ENCODE peak calls at places on chromosomes 16 and 17, in five cellular contexts. Q, C, B, A and N are unnamed samples.

GRCh38 chr17:38970804-38971203 is 3.6 kb upstream of the FBXO47 start:
- DNase-seq in B (no peak), C (no peak), Q (no peak), A (no peak), N (no peak)

GRCh38 chr17:58348038-58348437 is 4.0 kb downstream of the SUPT4H1 start:
- DNase-seq in C (no peak), Q (no peak), A (no peak), B (no peak), N (no peak)

GRCh38 chr17:81609541-81610353 is 27.2 kb downstream of the NPLOC4 start:
- DNase-seq in C (no peak), A (no peak), B (no peak), Q (no peak), N (no peak)

GRCh38 chr16:5977329-5977728 is 879.7 kb upstream of the EEF2KMT start:
- DNase-seq in C (no peak), Q (no peak), B (no peak), A (no peak), N (no peak)

GRCh38 chr17:75720656-75721462 is at the start of gene ITGB4:
- DNase-seq in Q (no peak), A (peak; percentile 51), B (no peak), C (no peak), N (no peak)

GRCh38 chr16:79698341-79698753 is 97.8 kb upstream of the MAF start:
- DNase-seq in B (no peak), Q (peak; percentile 40), A (peak; percentile 56), C (no peak), N (no peak)

GRCh38 chr17:12732366-12732765 is 56.9 kb upstream of the ARHGAP44 start:
- DNase-seq in A (no peak), B (no peak), C (no peak), Q (no peak), N (no peak)

GRCh38 chr17:76988796-76989195 is 120.6 kb downstream of the MGAT5B start:
- DNase-seq in Q (no peak), C (no peak), A (no peak), B (no peak), N (no peak)

GRCh38 chr17:82668631-82669099 is 20.4 kb upstream of the WDR45B start:
- DNase-seq in Q (peak; percentile 44), A (peak; percentile 56), C (no peak), B (no peak), N (no peak)

GRCh38 chr16:27503662-27504061 is 46.1 kb downstream of the GTF3C1 start:
- DNase-seq in Q (no peak), C (no peak), A (no peak), B (no peak), N (no peak)

GRCh38 chr16:24052466-24053324 is 203.4 kb upstream of the CACNG3 start:
- DNase-seq in B (no peak), A (no peak), C (no peak), Q (no peak), N (no peak)

GRCh38 chr17:807146-808002 is 25.2 kb downstream of the MRM3 start:
- DNase-seq in Q (no peak), B (no peak), C (no peak), A (no peak), N (no peak)

GRCh38 chr16:81189100-81189664 is 49.3 kb upstream of the BCO1 start:
- DNase-seq in Q (peak; percentile 48), A (peak; percentile 91), B (peak; percentile 83), C (no peak), N (no peak)

GRCh38 chr17:12457493-12457892 is 208.2 kb upstream of the MYOCD start:
- DNase-seq in C (no peak), B (no peak), Q (peak; percentile 62), A (no peak), N (no peak)

GRCh38 chr17:54754560-54754959 is 146.1 kb upstream of the TOM1L1 start:
- DNase-seq in Q (no peak), A (no peak), B (no peak), C (no peak), N (no peak)

GRCh38 chr16:85209526-85210121 is 97.4 kb upstream of the CIBAR2 start:
- DNase-seq in B (no peak), A (peak; percentile 78), C (no peak), Q (no peak), N (no peak)

GRCh38 chr16:20901441-20902112 is 1.0 kb downstream of the LYRM1 start:
- DNase-seq in C (no peak), A (peak; percentile 67), B (peak; percentile 59), Q (peak; percentile 54), N (no peak)

GRCh38 chr16:67001726-67002125 is 13.3 kb downstream of the CES4A start:
- DNase-seq in C (no peak), B (no peak), Q (no peak), A (no peak), N (no peak)

GRCh38 chr16:3578610-3579551 is 1.7 kb upstream of the NLRC3 start:
- DNase-seq in B (no peak), Q (no peak), A (no peak), C (no peak), N (no peak)

GRCh38 chr17:28041844-28042656 is 427 bp upstream of the NLK start:
- DNase-seq in B (no peak), Q (peak; percentile 31), A (no peak), C (peak; percentile 20), N (no peak)

GRCh38 chr16:25009822-25010221 is 5.3 kb downstream of the ARHGAP17 start:
- DNase-seq in Q (peak; percentile 57), C (no peak), A (no peak), B (no peak), N (no peak)

GRCh38 chr17:79455636-79456035 is 155.2 kb downstream of the RBFOX3 start:
- DNase-seq in Q (no peak), C (no peak), A (no peak), B (no peak), N (no peak)

GRCh38 chr16:19071811-19072777 is 4.7 kb downstream of the COQ7 start:
- DNase-seq in C (no peak), A (no peak), B (peak; percentile 30), Q (peak; percentile 56), N (no peak)

GRCh38 chr16:78995441-78995840 is 605.1 kb downstream of the MAF start:
- DNase-seq in C (no peak), B (no peak), Q (no peak), A (no peak), N (no peak)

GRCh38 chr16:35754391-35755369 is 2295.3 kb downstream of the TP53TG3F start:
- DNase-seq in B (no peak), A (no peak), Q (no peak), C (no peak), N (no peak)

GRCh38 chr16:50151322-50151721 is 1.8 kb upstream of the TENT4B start:
- DNase-seq in Q (no peak), B (no peak), A (no peak), C (no peak), N (no peak)

GRCh38 chr17:10638151-10638550 is 19.0 kb downstream of the MYH3 start:
- DNase-seq in A (no peak), Q (no peak), B (no peak), C (no peak), N (no peak)

GRCh38 chr17:62653002-62653830 is 25.7 kb downstream of the MRC2 start:
- DNase-seq in A (peak; percentile 84), Q (peak; percentile 31), C (no peak), B (no peak), N (no peak)

GRCh38 chr16:20383106-20384029 is 21.2 kb downstream of the PDILT start:
- DNase-seq in C (peak; percentile 21), Q (peak; percentile 54), A (peak; percentile 42), B (peak; percentile 28), N (peak; percentile 40)

GRCh38 chr16:75476817-75477216 is 12.3 kb upstream of the TMEM170A start:
- DNase-seq in C (no peak), A (no peak), B (no peak), Q (no peak), N (peak; percentile 56)

DNA sequence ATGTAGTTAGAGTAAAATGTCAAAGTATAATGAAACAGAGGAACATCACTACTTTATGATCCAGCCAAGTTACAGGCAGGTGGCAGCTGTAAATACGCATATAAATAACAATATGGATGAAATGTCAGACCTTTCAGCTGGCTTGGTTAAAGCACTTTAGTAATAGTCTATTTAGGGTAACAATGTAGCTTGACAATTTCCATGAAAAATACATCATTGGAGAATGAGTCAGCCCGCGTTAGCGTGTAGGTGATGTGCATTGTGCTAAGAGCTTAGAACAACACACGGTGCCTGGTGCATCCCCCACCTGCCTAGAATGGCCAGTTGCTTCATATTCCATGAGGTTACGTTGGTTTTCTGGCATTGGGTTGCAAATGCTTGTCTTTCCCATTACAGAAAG is 119.4 kb downstream of the RBFOX1 start:
- DNase-seq in A (no peak), B (no peak), C (no peak), Q (no peak), N (no peak)
- H3K4me3 ChIP-seq in A (no peak overlapping the region), B (no peak overlapping the region), C (no peak overlapping the region), Q (no peak overlapping the region), N (no peak overlapping the region)

GRCh38 chr16:10202650-10203049 is 20.4 kb upstream of the GRIN2A start:
- DNase-seq in A (no peak), C (no peak), B (no peak), Q (no peak), N (no peak)
- TF ChIP-seq CTCF in A (no peak), C (no peak), B (no peak), Q (no peak), N (no peak)

DNA sequence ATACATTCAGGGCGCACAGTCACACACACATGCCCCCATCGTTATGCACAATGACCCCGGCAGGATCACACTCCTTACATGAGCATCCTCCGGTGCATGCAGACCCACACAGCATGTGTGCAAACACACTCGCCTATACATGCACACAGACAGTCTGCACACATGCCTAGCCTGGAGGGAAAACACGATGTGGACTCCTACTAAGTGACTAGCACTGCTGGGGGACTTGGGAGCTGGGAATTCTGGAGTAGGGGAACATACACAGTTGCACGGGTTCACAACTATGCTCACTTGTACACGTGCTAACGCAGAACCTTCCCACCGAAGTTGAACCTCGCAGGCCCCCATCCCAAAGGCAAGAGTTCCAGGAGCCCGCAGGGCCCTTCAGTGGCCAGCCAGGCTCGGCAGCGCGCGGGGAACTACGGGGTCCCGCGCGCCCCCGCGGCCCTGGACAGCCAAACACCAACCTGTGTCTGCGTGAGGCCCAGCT is 2.0 kb downstream of the DLX3 start:
- DNase-seq in B (no peak), A (no peak), Q (no peak), C (no peak), N (no peak)
- H3K4me3 ChIP-seq in B (peak overlapping the region; percentile 30), A (peak overlapping the region; percentile 27), Q (no peak overlapping the region), C (no peak overlapping the region), N (peak overlapping the region; percentile 41)

GRCh38 chr17:74216505-74216904 is 3.1 kb downstream of the TTYH2 start:
- DNase-seq in C (no peak), A (no peak), Q (no peak), B (no peak), N (no peak)

GRCh38 chr17:74217036-74217725 is 3.8 kb downstream of the TTYH2 start:
- DNase-seq in B (no peak), C (no peak), A (no peak), Q (no peak), N (no peak)

GRCh38 chr17:74219576-74220133 is 6.3 kb downstream of the TTYH2 start:
- DNase-seq in B (no peak), A (no peak), C (no peak), Q (no peak), N (no peak)

GRCh38 chr17:74220966-74221814 is 7.8 kb downstream of the TTYH2 start:
- DNase-seq in A (no peak), B (no peak), Q (no peak), C (no peak), N (no peak)

DNA sequence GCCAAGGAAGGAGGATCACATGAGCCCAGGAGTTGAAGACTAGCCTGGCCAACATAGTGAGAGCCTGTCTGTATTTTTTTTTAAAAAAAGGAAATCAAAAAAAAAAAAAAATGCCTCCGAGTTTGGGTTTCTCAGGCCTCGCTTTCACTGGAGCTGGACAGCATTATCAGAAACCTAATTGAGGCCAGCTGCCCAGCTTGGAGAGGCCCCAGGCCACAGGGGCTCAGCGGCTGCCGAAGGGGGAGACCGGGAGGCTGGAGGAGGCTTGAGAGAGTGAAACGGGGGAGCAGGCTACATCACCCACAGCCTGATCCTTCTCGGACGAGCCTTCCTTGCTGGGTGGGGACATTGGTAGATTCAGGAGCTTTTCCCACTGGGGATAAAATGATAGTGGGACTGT is 5.1 kb downstream of the TTYH2 start:
- DNase-seq in B (no peak), Q (no peak), C (no peak), A (peak; percentile 63), N (no peak)
- TF ChIP-seq CTCF in B (no peak), Q (no peak), C (no peak), A (no peak), N (no peak)